ENCODE peak calls at places on chromosomes 4 and X, in five cellular contexts. P is suprapubic skin, A is tibial artery, I is astrocyte, L is thyroid gland. Z is an unnamed sample.

GRCh38 chrX:49879656-49880277 is 483 bp downstream of the USP27X start:
- DNase-seq in P (no peak), A (no peak), I (no peak), L (no peak), Z (no peak)

GRCh38 chr4:39383690-39384089 is 17.5 kb upstream of the RFC1 start:
- DNase-seq in P (no peak), A (no peak), I (no peak), L (no peak), Z (no peak)

GRCh38 chr4:139253046-139253445 is 27.0 kb downstream of the MGARP start:
- DNase-seq in P (no peak), A (no peak), I (no peak), L (no peak), Z (no peak)

GRCh38 chrX:40508560-40508959 is 72.2 kb upstream of the ATP6AP2 start:
- DNase-seq in P (no peak), A (no peak), I (no peak), L (no peak), Z (no peak)

GRCh38 chrX:74514384-74514783 is 93.1 kb downstream of the SLC16A2 start:
- DNase-seq in P (no peak), A (no peak), I (no peak), L (peak), Z (no peak)

GRCh38 chrX:46642145-46642544 is 68.6 kb downstream of the CHST7 start:
- DNase-seq in P (no peak), A (no peak), I (no peak), L (peak), Z (no peak)

GRCh38 chr4:147991543-147992295 is 259.8 kb downstream of the ARHGAP10 start:
- DNase-seq in P (no peak), A (no peak), I (no peak), L (no peak), Z (no peak)

GRCh38 chr4:105296672-105297071 is 150.0 kb downstream of the TET2 start:
- DNase-seq in P (no peak), A (no peak), I (no peak), L (no peak), Z (no peak)

GRCh38 chr4:54840992-54841768 is 183.4 kb downstream of the KIT start:
- DNase-seq in P (no peak), A (no peak), I (no peak), L (no peak), Z (peak)

GRCh38 chrX:123629502-123629901 is 103.3 kb downstream of the THOC2 start:
- DNase-seq in P (no peak), A (no peak), I (no peak), L (no peak), Z (no peak)

GRCh38 chrX:72054776-72055495 is 76.8 kb downstream of the RTL5 start:
- DNase-seq in P (no peak), A (no peak), I (no peak), L (no peak), Z (no peak)

GRCh38 chr4:113708250-113708649 is 53.3 kb downstream of the CAMK2D start:
- DNase-seq in P (no peak), A (no peak), I (peak), L (no peak), Z (no peak)

GRCh38 chr4:145299380-145300076 is 119.1 kb upstream of the OTUD4 start:
- DNase-seq in P (no peak), A (no peak), I (peak), L (no peak), Z (no peak)

GRCh38 chrX:111319451-111319850 is 49.2 kb upstream of the CAPN6 start:
- DNase-seq in P (no peak), A (no peak), I (no peak), L (no peak), Z (no peak)

GRCh38 chr4:25310066-25310824 is 2.3 kb upstream of the ZCCHC4 start:
- DNase-seq in P (no peak), A (no peak), I (no peak), L (no peak), Z (no peak)

GRCh38 chr4:182338731-182339130 is 95.5 kb downstream of the TENM3 start:
- DNase-seq in P (no peak), A (no peak), I (peak), L (no peak), Z (no peak)

GRCh38 chrX:68685722-68686683 is 38.5 kb downstream of the STARD8 start:
- DNase-seq in P (no peak), A (no peak), I (peak), L (peak), Z (no peak)

GRCh38 chr4:56414135-56414675 is 21.2 kb downstream of the PPAT start:
- DNase-seq in P (no peak), A (no peak), I (peak), L (no peak), Z (no peak)

GRCh38 chrX:123087326-123087725 is 96.8 kb upstream of the GRIA3 start:
- DNase-seq in P (no peak), A (no peak), I (peak), L (no peak), Z (no peak)

GRCh38 chr4:137768196-137768595 is 235.9 kb upstream of the PCDH18 start:
- DNase-seq in P (no peak), A (no peak), I (no peak), L (no peak), Z (no peak)

GRCh38 chr4:37682701-37683401 is 3.3 kb downstream of the RELL1 start:
- DNase-seq in P (no peak), A (no peak), I (no peak), L (no peak), Z (no peak)

GRCh38 chr4:133903029-133903428 is 298.6 kb downstream of the PABPC4L start:
- DNase-seq in P (no peak), A (no peak), I (no peak), L (no peak), Z (no peak)

GRCh38 chrX:2954541-2954940 is 25.4 kb upstream of the ARSD start:
- DNase-seq in P (no peak), A (no peak), I (no peak), L (no peak), Z (no peak)

GRCh38 chr4:103052779-103053178 is 23.8 kb downstream of the SLC9B2 start:
- DNase-seq in P (no peak), A (no peak), I (no peak), L (no peak), Z (no peak)

GRCh38 chr4:4837316-4837715 is 22.1 kb upstream of the MSX1 start:
- DNase-seq in P (no peak), A (no peak), I (no peak), L (no peak), Z (no peak)

GRCh38 chr4:80058740-80059139 is 14.3 kb downstream of the ANTXR2 start:
- DNase-seq in P (no peak), A (no peak), I (no peak), L (no peak), Z (no peak)

GRCh38 chr4:109029987-109030386 is 267.1 kb upstream of the ETNPPL start:
- DNase-seq in P (no peak), A (no peak), I (no peak), L (no peak), Z (no peak)

GRCh38 chr4:8315343-8316250 is 46.0 kb downstream of the HTRA3 start:
- DNase-seq in P (peak), A (no peak), I (peak), L (peak), Z (peak)

GRCh38 chrX:12042615-12043014 is 95.7 kb upstream of the FRMPD4 start:
- DNase-seq in P (no peak), A (no peak), I (no peak), L (no peak), Z (no peak)

GRCh38 chrX:152632445-152633097 is 5.1 kb upstream of the GABRQ start:
- DNase-seq in P (no peak), A (peak), I (no peak), L (peak), Z (peak)

GRCh38 chr4:164880489-164881262 is 3.7 kb downstream of the APELA start:
- DNase-seq in P (no peak), A (no peak), I (no peak), L (no peak), Z (no peak)

GRCh38 chr4:86644892-86645291 is 50.8 kb downstream of the PTPN13 start:
- DNase-seq in P (no peak), A (no peak), I (no peak), L (no peak), Z (no peak)

GRCh38 chrX:13055486-13055885 is 11.1 kb upstream of the FAM9C start:
- DNase-seq in P (no peak), A (no peak), I (no peak), L (no peak), Z (no peak)

GRCh38 chrX:17052776-17053175 is 106.3 kb downstream of the REPS2 start:
- DNase-seq in P (no peak), A (no peak), I (no peak), L (no peak), Z (no peak)

GRCh38 chr4:1418494-1419285 is 12.4 kb upstream of the NKX1-1 start:
- DNase-seq in P (peak), A (no peak), I (no peak), L (no peak), Z (peak)

GRCh38 chr4:90328558-90328957 is 201.4 kb downstream of the CCSER1 start:
- DNase-seq in P (no peak), A (no peak), I (peak), L (peak), Z (peak)

GRCh38 chr4:81573817-81574216 is 102.1 kb upstream of the RASGEF1B start:
- DNase-seq in P (no peak), A (no peak), I (no peak), L (no peak), Z (no peak)
- H3K27ac ChIP-seq in P (no peak), A (no peak), I (no peak), L (no peak), Z (no peak)

GRCh38 chr4:78662661-78663060 is 111.1 kb downstream of the ANXA3 start:
- DNase-seq in P (no peak), A (no peak), I (no peak), L (no peak), Z (no peak)
- H3K27ac ChIP-seq in P (no peak), A (no peak), I (no peak), L (peak), Z (no peak)

DNA sequence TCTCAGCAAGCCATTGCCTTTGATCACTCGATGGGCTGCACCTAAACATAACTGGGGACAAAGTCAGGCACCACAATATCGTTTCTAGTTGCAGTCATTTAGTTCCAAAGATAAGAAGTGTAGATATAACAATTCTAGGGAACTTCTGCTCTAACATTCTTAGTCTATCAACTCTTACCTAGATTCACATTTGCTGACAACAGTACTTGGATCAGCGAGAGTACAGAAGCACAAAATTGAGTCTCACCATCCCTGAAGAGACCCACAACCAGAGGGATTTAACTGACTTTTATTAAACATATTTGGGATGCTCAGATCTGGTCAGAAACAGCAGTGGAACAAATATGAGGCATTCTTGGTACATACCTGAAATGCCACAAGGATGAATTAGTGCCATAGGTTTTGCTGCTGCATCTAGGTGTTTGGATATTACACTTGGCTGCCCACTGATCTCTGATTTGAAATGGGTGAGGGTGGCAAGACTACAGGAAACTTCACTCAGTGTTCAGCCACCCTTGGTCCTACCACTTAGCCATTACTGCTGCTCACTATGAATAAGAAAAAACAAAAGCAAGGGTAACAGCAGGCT is 28.9 kb upstream of the HUWE1 start:
- DNase-seq in P (no peak), A (no peak), I (no peak), L (no peak), Z (no peak)
- H3K27ac ChIP-seq in P (no peak), A (no peak), I (peak), L (no peak), Z (no peak)

GRCh38 chr4:88937081-88937480 is 119.9 kb downstream of the FAM13A start:
- DNase-seq in P (no peak), A (no peak), I (peak), L (no peak), Z (no peak)
- H3K27ac ChIP-seq in P (no peak), A (no peak), I (peak), L (no peak), Z (no peak)

GRCh38 chr4:36494766-36495165 is 213.3 kb downstream of the DTHD1 start:
- DNase-seq in P (no peak), A (no peak), I (no peak), L (no peak), Z (no peak)

GRCh38 chr4:36493240-36493639 is 211.8 kb downstream of the DTHD1 start:
- DNase-seq in P (no peak), A (no peak), I (no peak), L (no peak), Z (no peak)

GRCh38 chr4:36489798-36490197 is 208.4 kb downstream of the DTHD1 start:
- DNase-seq in P (no peak), A (no peak), I (no peak), L (no peak), Z (no peak)

GRCh38 chr4:36492590-36492989 is 211.2 kb downstream of the DTHD1 start:
- DNase-seq in P (no peak), A (no peak), I (no peak), L (no peak), Z (no peak)

GRCh38 chr4:36494016-36494415 is 212.6 kb downstream of the DTHD1 start:
- DNase-seq in P (no peak), A (no peak), I (no peak), L (no peak), Z (no peak)
- H3K27ac ChIP-seq in P (no peak), A (no peak), I (no peak), L (no peak), Z (no peak)

Z was measured in testis.